ENCODE peak calls at places on chromosomes 4 and X, in six cellular contexts. Z, M, X, P, V and J are unnamed samples.

GRCh38 chr4:1082215-1083182 is 30.9 kb downstream of the RNF212 start:
- DNase-seq in Z (no peak), M (peak), X (peak), P (peak), V (no peak), J (peak)

GRCh38 chrX:134382821-134383220 is 77.1 kb upstream of the HPRT1 start:
- DNase-seq in Z (no peak), M (no peak), X (no peak), P (no peak), V (no peak), J (no peak)

GRCh38 chrX:150694738-150695410 is 1.7 kb downstream of the MTMR1 start:
- DNase-seq in Z (no peak), M (no peak), X (no peak), P (no peak), V (no peak), J (peak)

GRCh38 chr4:2968381-2968780 is 5.0 kb downstream of the GRK4 start:
- DNase-seq in Z (no peak), M (no peak), X (no peak), P (peak), V (no peak), J (no peak)

GRCh38 chr4:112185740-112186670 is 40.8 kb downstream of the FAM241A start:
- DNase-seq in Z (peak), M (no peak), X (no peak), P (no peak), V (no peak), J (peak)

GRCh38 chrX:81174286-81174685 is 27.4 kb downstream of the HMGN5 start:
- DNase-seq in Z (peak), M (no peak), X (no peak), P (peak), V (peak), J (no peak)

GRCh38 chrX:1750267-1750666 is 135.4 kb downstream of the ASMT start:
- DNase-seq in Z (no peak), M (no peak), X (no peak), P (no peak), V (no peak), J (no peak)

GRCh38 chrX:29470029-29470428 is 745.3 kb upstream of the MAGEB2 start:
- DNase-seq in Z (no peak), M (no peak), X (no peak), P (no peak), V (no peak), J (no peak)

GRCh38 chrX:41686788-41687187 is 2.0 kb upstream of the GPR34 start:
- DNase-seq in Z (no peak), M (no peak), X (no peak), P (no peak), V (no peak), J (no peak)

GRCh38 chr4:173420324-173420752 is 21.4 kb upstream of the SCRG1 start:
- DNase-seq in Z (peak), M (no peak), X (no peak), P (peak), V (peak), J (no peak)

GRCh38 chr4:189131131-189131530 is 809.5 kb upstream of the FRG1 start:
- DNase-seq in Z (no peak), M (no peak), X (no peak), P (no peak), V (no peak), J (no peak)

GRCh38 chr4:77959566-77960338 is 97.1 kb downstream of the MRPL1 start:
- DNase-seq in Z (peak), M (no peak), X (no peak), P (peak), V (peak), J (peak)

GRCh38 chr4:173091362-173091761 is 77.2 kb upstream of the GALNT7 start:
- DNase-seq in Z (no peak), M (no peak), X (no peak), P (peak), V (no peak), J (no peak)

GRCh38 chr4:10032625-10033024 is 11.3 kb upstream of the SLC2A9 start:
- DNase-seq in Z (no peak), M (no peak), X (peak), P (no peak), V (peak), J (peak)

GRCh38 chrX:103356023-103356798 is at the start of gene TCEAL9:
- DNase-seq in Z (peak), M (peak), X (peak), P (peak), V (peak), J (no peak)

GRCh38 chr4:180101348-180102083 is 2141.7 kb upstream of the TENM3 start:
- DNase-seq in Z (no peak), M (no peak), X (no peak), P (no peak), V (no peak), J (no peak)

GRCh38 chr4:42083816-42084215 is 68.6 kb downstream of the BEND4 start:
- DNase-seq in Z (no peak), M (no peak), X (no peak), P (no peak), V (no peak), J (no peak)

GRCh38 chr4:173516621-173517612 is 13.1 kb downstream of the HAND2 start:
- DNase-seq in Z (peak), M (no peak), X (no peak), P (no peak), V (no peak), J (no peak)

GRCh38 chrX:44306336-44306735 is 37.1 kb downstream of the EFHC2 start:
- DNase-seq in Z (no peak), M (no peak), X (no peak), P (no peak), V (no peak), J (no peak)

GRCh38 chr4:186449954-186450353 is 105.4 kb downstream of the MTNR1A start:
- DNase-seq in Z (no peak), M (no peak), X (no peak), P (no peak), V (no peak), J (peak)

GRCh38 chr4:165324918-165325304 is 2.6 kb upstream of the MSMO1 start:
- DNase-seq in Z (no peak), M (no peak), X (no peak), P (no peak), V (no peak), J (no peak)

GRCh38 chr4:5638316-5638715 is 70.0 kb downstream of the EVC2 start:
- DNase-seq in Z (no peak), M (no peak), X (no peak), P (no peak), V (no peak), J (no peak)

GRCh38 chr4:78781086-78781630 is 5.0 kb downstream of the BMP2K start:
- DNase-seq in Z (no peak), M (no peak), X (no peak), P (no peak), V (no peak), J (no peak)

GRCh38 chr4:83356899-83357661 is 22.4 kb upstream of the HPSE start:
- DNase-seq in Z (no peak), M (no peak), X (no peak), P (peak), V (peak), J (no peak)

GRCh38 chr4:70868778-70869177 is 29.1 kb upstream of the GRSF1 start:
- DNase-seq in Z (peak), M (no peak), X (no peak), P (no peak), V (no peak), J (no peak)

GRCh38 chr4:84877051-84877833 is 89.2 kb downstream of the WDFY3 start:
- DNase-seq in Z (no peak), M (no peak), X (no peak), P (no peak), V (no peak), J (no peak)

GRCh38 chr4:120754590-120754989 is 167.9 kb downstream of the PRDM5 start:
- DNase-seq in Z (no peak), M (no peak), X (no peak), P (no peak), V (no peak), J (no peak)

GRCh38 chr4:81606166-81606565 is 134.5 kb upstream of the RASGEF1B start:
- DNase-seq in Z (no peak), M (no peak), X (no peak), P (no peak), V (no peak), J (no peak)

GRCh38 chrX:152635941-152636340 is 1.8 kb upstream of the GABRQ start:
- DNase-seq in Z (peak), M (no peak), X (no peak), P (peak), V (peak), J (no peak)

DNA sequence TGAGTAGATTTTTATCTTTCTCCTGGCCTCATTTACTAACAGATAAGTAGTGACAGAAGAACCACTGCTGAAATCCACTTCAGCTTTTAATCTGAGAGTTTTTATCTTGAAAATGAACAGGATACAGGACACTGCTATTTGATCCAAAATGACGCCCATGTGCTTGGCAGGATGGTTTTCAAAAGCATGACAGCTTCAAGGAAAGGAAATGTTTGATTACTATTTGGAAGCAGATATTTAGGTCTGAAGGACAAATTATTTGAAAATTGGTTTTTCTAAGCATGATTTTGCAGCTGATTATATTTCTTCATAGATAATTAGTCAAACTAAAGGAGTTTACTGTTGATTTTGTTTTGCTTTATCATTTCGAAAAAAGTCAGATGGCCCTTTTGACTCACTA is 11.1 kb downstream of the PACRGL start:
- DNase-seq in Z (no peak), M (no peak), X (no peak), P (no peak), V (no peak), J (no peak)
- H3K27ac ChIP-seq in Z (no peak), M (no peak), X (no peak), P (no peak), V (no peak), J (no peak)

DNA sequence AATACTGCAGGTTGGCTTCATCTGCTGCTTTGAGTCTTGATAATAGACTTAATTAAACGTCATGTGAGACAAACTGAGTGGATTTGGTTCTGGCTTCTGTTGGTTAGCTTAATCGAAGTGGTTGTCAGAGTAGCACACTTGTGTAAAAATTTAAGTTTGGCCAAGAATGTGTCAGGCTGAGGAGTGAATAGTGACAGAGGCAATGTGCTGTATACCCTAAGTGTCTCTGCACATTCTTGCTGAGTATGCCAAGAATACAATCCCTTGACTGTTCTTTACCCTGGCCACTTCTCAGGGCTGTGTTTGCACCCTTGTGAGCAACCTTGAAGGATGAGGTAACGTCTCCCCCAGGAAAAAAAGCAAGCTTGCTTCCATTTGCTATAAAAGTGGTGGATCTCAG is 14.9 kb downstream of the RPS3A start:
- DNase-seq in Z (no peak), M (no peak), X (no peak), P (no peak), V (no peak), J (no peak)
- TF ChIP-seq POLR2AphosphoS5 in Z (no peak), M (no peak), X (no peak), P (no peak), V (no peak), J (peak)

DNA sequence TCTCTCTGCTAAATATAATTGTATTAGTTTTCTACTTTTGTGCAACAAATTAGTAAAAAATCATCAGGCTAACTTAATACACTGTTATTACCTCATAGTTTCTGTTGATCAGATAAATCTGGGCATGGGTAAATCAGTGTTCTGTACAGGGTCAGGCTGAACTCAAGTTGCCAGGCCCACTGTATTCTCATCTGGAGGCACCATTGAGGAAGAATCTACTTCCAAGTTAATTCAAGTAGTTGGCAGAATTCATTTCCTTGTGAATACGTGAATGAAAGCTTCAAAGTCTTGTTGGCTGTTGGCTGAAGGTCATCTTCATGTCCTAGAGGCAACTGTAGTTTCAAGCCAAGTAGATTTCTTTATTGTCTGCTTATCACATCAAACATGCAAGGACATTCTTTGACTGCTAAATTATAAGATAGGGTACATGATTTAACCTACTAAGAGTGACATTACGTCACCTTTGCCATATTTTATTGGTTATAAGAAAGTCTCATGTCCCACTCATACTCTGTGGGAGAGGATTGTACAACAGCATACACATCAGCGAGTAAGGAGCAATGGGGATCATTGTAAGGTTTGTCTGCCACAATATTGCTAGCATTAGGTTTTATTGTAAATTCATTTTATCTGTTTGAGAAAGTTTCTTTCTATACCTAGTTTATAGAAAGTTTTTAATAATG is 1219.0 kb downstream of the ARAP2 start:
- DNase-seq in Z (no peak), M (no peak), X (no peak), P (no peak), V (no peak), J (no peak)
- H3K27ac ChIP-seq in Z (no peak), M (no peak), X (no peak), P (no peak), V (no peak), J (no peak)

DNA sequence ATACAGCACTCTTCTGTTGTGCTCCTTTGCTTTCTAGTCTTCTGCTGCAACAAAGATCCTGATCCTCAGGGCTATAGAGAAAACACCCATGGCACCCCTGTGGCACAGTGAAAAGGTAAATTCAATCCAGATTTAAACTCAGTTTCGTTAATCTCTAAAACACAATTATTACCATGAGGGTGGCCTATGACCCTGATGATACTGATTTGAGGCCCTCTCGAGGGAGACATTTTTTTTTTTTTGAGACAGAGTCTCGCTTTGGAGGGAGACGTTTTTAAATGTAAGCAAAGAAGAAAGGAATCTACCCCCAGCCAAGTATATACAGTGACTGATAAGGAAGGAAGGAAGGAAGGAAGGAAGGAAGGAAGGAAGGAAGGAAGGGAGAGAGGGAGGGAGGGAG is 967.8 kb upstream of the DIAPH2 start:
- DNase-seq in Z (no peak), M (no peak), X (no peak), P (no peak), V (no peak), J (no peak)
- TF ChIP-seq POLR2AphosphoS5 in Z (no peak), M (no peak), X (no peak), P (no peak), V (no peak), J (no peak)

GRCh38 chr4:7857993-7858392 is 81.7 kb downstream of the AFAP1 start:
- DNase-seq in Z (no peak), M (no peak), X (no peak), P (no peak), V (peak), J (no peak)

GRCh38 chr4:7854697-7855370 is 84.8 kb downstream of the AFAP1 start:
- DNase-seq in Z (no peak), M (no peak), X (no peak), P (no peak), V (no peak), J (no peak)

GRCh38 chr4:7854211-7854610 is 85.5 kb downstream of the AFAP1 start:
- DNase-seq in Z (no peak), M (no peak), X (no peak), P (no peak), V (no peak), J (no peak)

GRCh38 chr4:7857238-7857701 is 82.4 kb downstream of the AFAP1 start:
- DNase-seq in Z (no peak), M (no peak), X (no peak), P (peak), V (no peak), J (no peak)

GRCh38 chr4:7855731-7856130 is 83.9 kb downstream of the AFAP1 start:
- DNase-seq in Z (no peak), M (no peak), X (no peak), P (no peak), V (no peak), J (no peak)
- H3K27ac ChIP-seq in Z (no peak), M (peak), X (no peak), P (peak), V (no peak), J (no peak)